ENCODE peak calls at places on chromosome 14, in ten cellular contexts. One of them, this sample, is unnamed.

GRCh38 chr14:24984846-24985589 is 64.9 kb downstream of the STXBP6 start:
- DNase-seq in AG04449: no peak
- DNase-seq in GM20000: no peak
- DNase-seq in cardiac fibroblast: peak; percentile 28
- DNase-seq in fibroblast of lung: peak; percentile 35
- DNase-seq in fibroblast of pulmonary artery: peak; percentile 50
- DNase-seq in A549: no peak
- DNase-seq in HFFc6: peak; percentile 24
- DNase-seq in foreskin fibroblast: peak; percentile 40
- DNase-seq in AG09309: no peak
- DNase-seq in this sample: no peak

GRCh38 chr14:61088081-61088480 is 107.0 kb downstream of the SLC38A6 start:
- DNase-seq in fibroblast of pulmonary artery: no peak
- DNase-seq in GM20000: no peak
- DNase-seq in HFFc6: no peak
- DNase-seq in A549: no peak
- DNase-seq in fibroblast of lung: no peak
- DNase-seq in cardiac fibroblast: no peak
- DNase-seq in AG04449: no peak
- DNase-seq in foreskin fibroblast: no peak
- DNase-seq in AG09309: no peak
- DNase-seq in this sample: no peak

GRCh38 chr14:67557656-67558055 is 24.6 kb downstream of the PLEKHH1 start:
- DNase-seq in AG04449: no peak
- DNase-seq in AG09309: no peak
- DNase-seq in fibroblast of lung: no peak
- DNase-seq in cardiac fibroblast: no peak
- DNase-seq in foreskin fibroblast: no peak
- DNase-seq in HFFc6: no peak
- DNase-seq in GM20000: no peak
- DNase-seq in A549: no peak
- DNase-seq in fibroblast of pulmonary artery: no peak
- DNase-seq in this sample: no peak

GRCh38 chr14:50407089-50407813 is 10.6 kb upstream of the CDKL1 start:
- DNase-seq in HFFc6: no peak
- DNase-seq in fibroblast of lung: peak; percentile 20
- DNase-seq in fibroblast of pulmonary artery: peak; percentile 26
- DNase-seq in AG09309: no peak
- DNase-seq in A549: no peak
- DNase-seq in AG04449: no peak
- DNase-seq in foreskin fibroblast: peak; percentile 35
- DNase-seq in cardiac fibroblast: peak; percentile 41
- DNase-seq in GM20000: no peak
- DNase-seq in this sample: no peak

GRCh38 chr14:88005050-88005481 is at the start of gene GPR65:
- DNase-seq in fibroblast of lung: no peak
- DNase-seq in foreskin fibroblast: no peak
- DNase-seq in AG04449: no peak
- DNase-seq in AG09309: no peak
- DNase-seq in cardiac fibroblast: peak; percentile 51
- DNase-seq in A549: no peak
- DNase-seq in fibroblast of pulmonary artery: peak; percentile 45
- DNase-seq in HFFc6: no peak
- DNase-seq in GM20000: peak; percentile 49
- DNase-seq in this sample: no peak

GRCh38 chr14:24911324-24912095 is 138.4 kb downstream of the STXBP6 start:
- DNase-seq in AG09309: peak; percentile 82
- DNase-seq in foreskin fibroblast: peak; percentile 89
- DNase-seq in HFFc6: peak; percentile 82
- DNase-seq in A549: peak; percentile 4
- DNase-seq in AG04449: no peak
- DNase-seq in fibroblast of pulmonary artery: peak; percentile 91
- DNase-seq in GM20000: no peak
- DNase-seq in cardiac fibroblast: peak; percentile 93
- DNase-seq in fibroblast of lung: peak; percentile 91
- DNase-seq in this sample: no peak

GRCh38 chr14:50855558-50855957 is 16.3 kb upstream of the ABHD12B start:
- DNase-seq in AG09309: no peak
- DNase-seq in fibroblast of lung: peak; percentile 33
- DNase-seq in HFFc6: peak; percentile 42
- DNase-seq in fibroblast of pulmonary artery: peak; percentile 29
- DNase-seq in AG04449: no peak
- DNase-seq in A549: peak; percentile 25
- DNase-seq in foreskin fibroblast: peak; percentile 29
- DNase-seq in GM20000: no peak
- DNase-seq in cardiac fibroblast: peak; percentile 48
- DNase-seq in this sample: no peak

GRCh38 chr14:68977741-68978549 is 1.2 kb downstream of the ACTN1 start:
- DNase-seq in fibroblast of pulmonary artery: peak; percentile 86
- DNase-seq in HFFc6: peak; percentile 90
- DNase-seq in foreskin fibroblast: peak; percentile 98
- DNase-seq in cardiac fibroblast: peak; percentile 86
- DNase-seq in fibroblast of lung: peak; percentile 95
- DNase-seq in A549: peak; percentile 78
- DNase-seq in AG04449: peak; percentile 89
- DNase-seq in GM20000: peak; percentile 47
- DNase-seq in AG09309: peak; percentile 88
- DNase-seq in this sample: peak; percentile 69

GRCh38 chr14:75310295-75311059 is 31.8 kb downstream of the FOS start:
- DNase-seq in cardiac fibroblast: peak; percentile 99
- DNase-seq in fibroblast of lung: peak; percentile 95
- DNase-seq in fibroblast of pulmonary artery: peak; percentile 98
- DNase-seq in AG04449: no peak
- DNase-seq in A549: peak; percentile 80
- DNase-seq in AG09309: no peak
- DNase-seq in GM20000: no peak
- DNase-seq in foreskin fibroblast: peak; percentile 73
- DNase-seq in HFFc6: peak; percentile 80
- DNase-seq in this sample: peak; percentile 66

GRCh38 chr14:68251766-68252100 is 432.2 kb downstream of the RAD51B start:
- DNase-seq in AG04449: no peak
- DNase-seq in GM20000: no peak
- DNase-seq in HFFc6: no peak
- DNase-seq in cardiac fibroblast: no peak
- DNase-seq in fibroblast of pulmonary artery: no peak
- DNase-seq in A549: no peak
- DNase-seq in AG09309: no peak
- DNase-seq in fibroblast of lung: no peak
- DNase-seq in foreskin fibroblast: no peak
- DNase-seq in this sample: no peak

GRCh38 chr14:41457393-41457792 is 149.3 kb upstream of the LRFN5 start:
- DNase-seq in foreskin fibroblast: no peak
- DNase-seq in HFFc6: no peak
- DNase-seq in AG04449: no peak
- DNase-seq in cardiac fibroblast: no peak
- DNase-seq in GM20000: no peak
- DNase-seq in A549: no peak
- DNase-seq in fibroblast of lung: no peak
- DNase-seq in fibroblast of pulmonary artery: peak; percentile 18
- DNase-seq in AG09309: no peak
- DNase-seq in this sample: no peak

GRCh38 chr14:68544150-68544892 is 248.5 kb downstream of the ZFP36L1 start:
- DNase-seq in GM20000: no peak
- DNase-seq in HFFc6: peak; percentile 99
- DNase-seq in fibroblast of lung: peak; percentile 99
- DNase-seq in cardiac fibroblast: peak; percentile 100
- DNase-seq in AG04449: peak; percentile 98
- DNase-seq in A549: no peak
- DNase-seq in foreskin fibroblast: peak; percentile 98
- DNase-seq in fibroblast of pulmonary artery: peak; percentile 99
- DNase-seq in AG09309: peak; percentile 100
- DNase-seq in this sample: no peak

GRCh38 chr14:101476931-101477553 is 84.3 kb upstream of the DIO3 start:
- DNase-seq in fibroblast of lung: no peak
- DNase-seq in A549: peak; percentile 96
- DNase-seq in HFFc6: no peak
- DNase-seq in fibroblast of pulmonary artery: no peak
- DNase-seq in GM20000: no peak
- DNase-seq in foreskin fibroblast: no peak
- DNase-seq in AG04449: no peak
- DNase-seq in AG09309: no peak
- DNase-seq in cardiac fibroblast: no peak
- DNase-seq in this sample: peak; percentile 73

GRCh38 chr14:47921133-47921532 is 245.7 kb upstream of the MDGA2 start:
- DNase-seq in cardiac fibroblast: no peak
- DNase-seq in AG04449: no peak
- DNase-seq in AG09309: no peak
- DNase-seq in fibroblast of lung: no peak
- DNase-seq in A549: no peak
- DNase-seq in GM20000: no peak
- DNase-seq in foreskin fibroblast: no peak
- DNase-seq in fibroblast of pulmonary artery: no peak
- DNase-seq in HFFc6: no peak
- DNase-seq in this sample: no peak

GRCh38 chr14:58488550-58488949 is 61.0 kb downstream of the KIAA0586 start:
- DNase-seq in GM20000: peak; percentile 5
- DNase-seq in fibroblast of lung: peak; percentile 39
- DNase-seq in HFFc6: no peak
- DNase-seq in fibroblast of pulmonary artery: peak; percentile 41
- DNase-seq in cardiac fibroblast: peak; percentile 34
- DNase-seq in A549: no peak
- DNase-seq in AG09309: no peak
- DNase-seq in AG04449: no peak
- DNase-seq in foreskin fibroblast: peak; percentile 48
- DNase-seq in this sample: no peak

GRCh38 chr14:54225457-54225856 is 171.3 kb upstream of the CDKN3 start:
- DNase-seq in A549: no peak
- DNase-seq in foreskin fibroblast: no peak
- DNase-seq in fibroblast of lung: no peak
- DNase-seq in AG04449: no peak
- DNase-seq in AG09309: no peak
- DNase-seq in fibroblast of pulmonary artery: no peak
- DNase-seq in cardiac fibroblast: no peak
- DNase-seq in HFFc6: no peak
- DNase-seq in GM20000: no peak
- DNase-seq in this sample: no peak

GRCh38 chr14:63800651-63801385 is 52.0 kb upstream of the SYNE2 start:
- DNase-seq in fibroblast of lung: peak; percentile 17
- DNase-seq in A549: no peak
- DNase-seq in AG04449: no peak
- DNase-seq in HFFc6: no peak
- DNase-seq in foreskin fibroblast: peak; percentile 7
- DNase-seq in fibroblast of pulmonary artery: no peak
- DNase-seq in AG09309: no peak
- DNase-seq in cardiac fibroblast: no peak
- DNase-seq in GM20000: no peak
- DNase-seq in this sample: no peak

GRCh38 chr14:65502676-65503124 is 90.2 kb downstream of the FUT8 start:
- DNase-seq in GM20000: no peak
- DNase-seq in fibroblast of pulmonary artery: peak; percentile 81
- DNase-seq in foreskin fibroblast: peak; percentile 46
- DNase-seq in HFFc6: peak; percentile 57
- DNase-seq in fibroblast of lung: peak; percentile 52
- DNase-seq in cardiac fibroblast: peak; percentile 63
- DNase-seq in A549: no peak
- DNase-seq in AG09309: no peak
- DNase-seq in AG04449: peak; percentile 65
- DNase-seq in this sample: no peak

GRCh38 chr14:82394916-82395315 is 861.3 kb upstream of the SEL1L start:
- DNase-seq in fibroblast of pulmonary artery: no peak
- DNase-seq in A549: no peak
- DNase-seq in cardiac fibroblast: no peak
- DNase-seq in fibroblast of lung: no peak
- DNase-seq in AG04449: no peak
- DNase-seq in AG09309: no peak
- DNase-seq in GM20000: no peak
- DNase-seq in foreskin fibroblast: no peak
- DNase-seq in HFFc6: no peak
- DNase-seq in this sample: no peak

GRCh38 chr14:27372771-27373170 is 774.9 kb upstream of the NOVA1 start:
- DNase-seq in cardiac fibroblast: no peak
- DNase-seq in AG04449: no peak
- DNase-seq in fibroblast of lung: no peak
- DNase-seq in fibroblast of pulmonary artery: no peak
- DNase-seq in A549: no peak
- DNase-seq in AG09309: no peak
- DNase-seq in foreskin fibroblast: no peak
- DNase-seq in HFFc6: no peak
- DNase-seq in GM20000: no peak
- DNase-seq in this sample: no peak

GRCh38 chr14:80504781-80505180 is 293.5 kb upstream of the DIO2 start:
- DNase-seq in fibroblast of lung: no peak
- DNase-seq in GM20000: no peak
- DNase-seq in foreskin fibroblast: no peak
- DNase-seq in fibroblast of pulmonary artery: peak; percentile 3
- DNase-seq in AG09309: no peak
- DNase-seq in HFFc6: no peak
- DNase-seq in cardiac fibroblast: no peak
- DNase-seq in A549: no peak
- DNase-seq in AG04449: no peak
- DNase-seq in this sample: no peak

GRCh38 chr14:80507292-80507869 is 296.1 kb upstream of the DIO2 start:
- DNase-seq in fibroblast of lung: no peak
- DNase-seq in AG09309: no peak
- DNase-seq in foreskin fibroblast: no peak
- DNase-seq in AG04449: no peak
- DNase-seq in A549: no peak
- DNase-seq in GM20000: no peak
- DNase-seq in HFFc6: no peak
- DNase-seq in fibroblast of pulmonary artery: no peak
- DNase-seq in cardiac fibroblast: no peak
- DNase-seq in this sample: no peak
- TF ChIP-seq CTCF in fibroblast of lung: no peak
- TF ChIP-seq CTCF in AG09309: no peak
- TF ChIP-seq CTCF in foreskin fibroblast: no peak
- TF ChIP-seq CTCF in AG04449: no peak
- TF ChIP-seq CTCF in A549: no peak
- TF ChIP-seq CTCF in GM20000: no peak
- TF ChIP-seq CTCF in HFFc6: no peak
- TF ChIP-seq CTCF in fibroblast of pulmonary artery: no peak
- TF ChIP-seq CTCF in cardiac fibroblast: no peak
- TF ChIP-seq CTCF in this sample: no peak

GRCh38 chr14:21987937-21988336 is 314.3 kb upstream of the OR4E1 start:
- DNase-seq in foreskin fibroblast: no peak
- DNase-seq in cardiac fibroblast: peak; percentile 20
- DNase-seq in A549: peak; percentile 70
- DNase-seq in HFFc6: no peak
- DNase-seq in AG04449: no peak
- DNase-seq in AG09309: no peak
- DNase-seq in fibroblast of pulmonary artery: peak; percentile 30
- DNase-seq in GM20000: no peak
- DNase-seq in fibroblast of lung: peak; percentile 26
- DNase-seq in this sample: peak; percentile 15
- TF ChIP-seq CTCF in foreskin fibroblast: peak; percentile 19
- TF ChIP-seq CTCF in cardiac fibroblast: peak; percentile 45
- TF ChIP-seq CTCF in A549: peak; percentile 43
- TF ChIP-seq CTCF in HFFc6: peak; percentile 10
- TF ChIP-seq CTCF in AG04449: no peak
- TF ChIP-seq CTCF in AG09309: peak; percentile 10
- TF ChIP-seq CTCF in fibroblast of pulmonary artery: peak; percentile 58
- TF ChIP-seq CTCF in GM20000: no peak
- TF ChIP-seq CTCF in fibroblast of lung: peak; percentile 27
- TF ChIP-seq CTCF in this sample: peak; percentile 44

GRCh38 chr14:37116933-37117844 is 55.2 kb downstream of the SLC25A21 start:
- DNase-seq in cardiac fibroblast: peak; percentile 10
- DNase-seq in HFFc6: peak; percentile 39
- DNase-seq in AG04449: no peak
- DNase-seq in fibroblast of lung: peak; percentile 73
- DNase-seq in fibroblast of pulmonary artery: peak; percentile 43
- DNase-seq in GM20000: no peak
- DNase-seq in A549: peak; percentile 74
- DNase-seq in foreskin fibroblast: peak; percentile 69
- DNase-seq in AG09309: peak; percentile 31
- DNase-seq in this sample: no peak
- TF ChIP-seq CTCF in cardiac fibroblast: peak; percentile 71
- TF ChIP-seq CTCF in HFFc6: peak; percentile 74
- TF ChIP-seq CTCF in AG04449: peak; percentile 55
- TF ChIP-seq CTCF in fibroblast of lung: peak; percentile 49
- TF ChIP-seq CTCF in fibroblast of pulmonary artery: peak; percentile 18
- TF ChIP-seq CTCF in GM20000: no peak
- TF ChIP-seq CTCF in A549: peak; percentile 65
- TF ChIP-seq CTCF in foreskin fibroblast: peak; percentile 50
- TF ChIP-seq CTCF in AG09309: peak; percentile 67
- TF ChIP-seq CTCF in this sample: peak; percentile 43

GRCh38 chr14:36105401-36105800 is 71.1 kb downstream of the PTCSC3 start:
- DNase-seq in foreskin fibroblast: no peak
- DNase-seq in GM20000: no peak
- DNase-seq in AG09309: no peak
- DNase-seq in AG04449: no peak
- DNase-seq in A549: peak; percentile 14
- DNase-seq in cardiac fibroblast: no peak
- DNase-seq in fibroblast of pulmonary artery: no peak
- DNase-seq in HFFc6: no peak
- DNase-seq in fibroblast of lung: no peak
- DNase-seq in this sample: peak; percentile 28
- TF ChIP-seq CTCF in foreskin fibroblast: no peak
- TF ChIP-seq CTCF in GM20000: no peak
- TF ChIP-seq CTCF in AG09309: no peak
- TF ChIP-seq CTCF in AG04449: no peak
- TF ChIP-seq CTCF in A549: no peak
- TF ChIP-seq CTCF in cardiac fibroblast: no peak
- TF ChIP-seq CTCF in fibroblast of pulmonary artery: no peak
- TF ChIP-seq CTCF in HFFc6: no peak
- TF ChIP-seq CTCF in fibroblast of lung: no peak
- TF ChIP-seq CTCF in this sample: peak; percentile 51